ENCODE peak calls at places on chromosomes 6 and 20, in nine cellular contexts. U, W, T, X, K, M, Y, B and D are unnamed samples.

GRCh38 chr20:16761305-16761829 is 13.2 kb downstream of the OTOR start:
- DNase-seq in U (no peak), W (peak; percentile 65), T (peak; percentile 26), X (peak; percentile 78), K (peak; percentile 27), M (no peak), Y (peak; percentile 58), B (no peak), D (peak; percentile 26)

GRCh38 chr20:59785986-59786753 is 147.3 kb downstream of the SYCP2 start:
- DNase-seq in U (no peak), W (no peak), T (no peak), X (no peak), K (no peak), M (no peak), Y (no peak), B (peak; percentile 42), D (no peak)

GRCh38 chr6:37451411-37452273 is 18.6 kb downstream of the CMTR1 start:
- DNase-seq in U (no peak), W (no peak), T (no peak), X (no peak), K (no peak), M (no peak), Y (no peak), B (no peak), D (no peak)

GRCh38 chr6:72940265-72940664 is 285.0 kb downstream of the KHDC1L start:
- DNase-seq in U (no peak), W (no peak), T (no peak), X (no peak), K (no peak), M (no peak), Y (no peak), B (no peak), D (no peak)

GRCh38 chr20:63240004-63240403 is 4.3 kb downstream of the BIRC7 start:
- DNase-seq in U (no peak), W (no peak), T (no peak), X (no peak), K (no peak), M (no peak), Y (no peak), B (no peak), D (no peak)

GRCh38 chr20:6055981-6056569 is 2.2 kb upstream of the LRRN4 start:
- DNase-seq in U (no peak), W (no peak), T (no peak), X (no peak), K (no peak), M (no peak), Y (no peak), B (no peak), D (no peak)

GRCh38 chr6:95227301-95227700 is 350.0 kb upstream of the MANEA start:
- DNase-seq in U (no peak), W (no peak), T (no peak), X (no peak), K (no peak), M (no peak), Y (no peak), B (no peak), D (no peak)

GRCh38 chr6:124822118-124822746 is 140.0 kb upstream of the RNF217 start:
- DNase-seq in U (no peak), W (no peak), T (no peak), X (no peak), K (no peak), M (no peak), Y (no peak), B (no peak), D (no peak)

GRCh38 chr6:127690092-127690491 is 113.1 kb downstream of the C6orf58 start:
- DNase-seq in U (no peak), W (peak; percentile 3), T (no peak), X (peak; percentile 2), K (no peak), M (no peak), Y (no peak), B (no peak), D (no peak)

GRCh38 chr20:38153011-38153329 is 12.1 kb downstream of the TGM2 start:
- DNase-seq in U (no peak), W (no peak), T (no peak), X (peak; percentile 48), K (no peak), M (no peak), Y (no peak), B (no peak), D (no peak)

GRCh38 chr6:166500246-166500645 is 86.2 kb downstream of the RAMACL start:
- DNase-seq in U (no peak), W (no peak), T (no peak), X (no peak), K (no peak), M (no peak), Y (no peak), B (no peak), D (no peak)

GRCh38 chr6:82882363-82883033 is 183.1 kb downstream of the UBE3D start:
- DNase-seq in U (no peak), W (peak; percentile 76), T (no peak), X (no peak), K (no peak), M (no peak), Y (no peak), B (no peak), D (no peak)

GRCh38 chr20:49887251-49887827 is 28.0 kb downstream of the SPATA2 start:
- DNase-seq in U (peak; percentile 83), W (no peak), T (peak; percentile 43), X (no peak), K (no peak), M (no peak), Y (no peak), B (peak; percentile 75), D (no peak)

DNA sequence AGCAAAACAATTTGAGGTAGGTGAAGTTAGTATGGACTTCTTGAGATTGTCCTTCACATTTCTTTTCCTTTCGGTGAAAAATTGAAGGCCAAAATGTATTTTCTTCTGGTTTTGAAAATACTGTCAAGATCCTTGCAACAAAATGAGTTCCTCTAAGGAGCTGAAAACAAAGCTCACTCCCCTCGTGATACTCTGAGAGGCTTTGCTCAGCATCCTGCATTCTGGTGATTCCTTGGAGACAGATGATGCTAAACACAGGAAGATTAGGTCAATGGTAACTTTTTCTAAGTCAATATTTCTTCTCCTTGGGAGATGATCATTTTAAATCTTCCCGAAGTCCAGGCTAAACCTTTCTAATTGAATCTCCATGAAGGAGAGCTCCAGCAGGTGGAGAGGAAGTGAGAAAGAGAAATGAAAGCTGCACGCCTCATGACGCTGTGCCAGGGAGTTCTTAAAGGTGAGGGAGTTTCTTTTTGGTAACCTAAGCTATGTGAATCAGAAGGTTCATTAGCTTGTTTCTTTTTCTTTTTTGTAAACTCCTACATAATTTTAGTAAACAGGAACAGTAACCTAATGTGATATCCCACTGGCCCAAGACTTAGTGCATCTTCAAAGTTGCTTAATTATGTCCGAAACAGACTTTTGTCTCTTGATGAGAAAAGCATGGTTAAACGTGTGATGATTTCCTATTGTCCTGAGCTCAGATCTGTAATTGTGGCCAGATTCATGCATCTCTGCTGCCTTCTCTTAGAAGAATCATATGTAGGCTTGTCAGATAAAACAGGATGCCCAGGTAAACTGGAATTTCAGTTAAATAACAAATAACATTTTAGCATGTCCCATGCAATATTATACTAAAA is 15.0 kb downstream of the ESR1 start:
- DNase-seq in U (no peak), W (no peak), T (no peak), X (no peak), K (no peak), M (no peak), Y (no peak), B (no peak), D (no peak)
- H3K27ac ChIP-seq in U (peak overlapping the region; percentile 19), W (no peak overlapping the region), T (no peak overlapping the region), X (no peak overlapping the region), K (peak overlapping the region; percentile 38), M (no peak overlapping the region), Y (no peak overlapping the region), B (no peak overlapping the region), D (no peak overlapping the region)

GRCh38 chr6:142855877-142856606 is 88.9 kb downstream of the HIVEP2 start:
- DNase-seq in U (no peak), W (no peak), T (no peak), X (no peak), K (no peak), M (no peak), Y (peak; percentile 50), B (no peak), D (no peak)

GRCh38 chr6:142856857-142857608 is 87.9 kb downstream of the HIVEP2 start:
- DNase-seq in U (no peak), W (no peak), T (no peak), X (no peak), K (no peak), M (no peak), Y (peak; percentile 58), B (no peak), D (no peak)

GRCh38 chr6:142857609-142858195 is 87.3 kb downstream of the HIVEP2 start:
- DNase-seq in U (peak; percentile 80), W (no peak), T (no peak), X (no peak), K (no peak), M (no peak), Y (no peak), B (no peak), D (no peak)

GRCh38 chr6:142854589-142855488 is 90.1 kb downstream of the HIVEP2 start:
- DNase-seq in U (no peak), W (no peak), T (no peak), X (no peak), K (no peak), M (no peak), Y (no peak), B (no peak), D (no peak)

DNA sequence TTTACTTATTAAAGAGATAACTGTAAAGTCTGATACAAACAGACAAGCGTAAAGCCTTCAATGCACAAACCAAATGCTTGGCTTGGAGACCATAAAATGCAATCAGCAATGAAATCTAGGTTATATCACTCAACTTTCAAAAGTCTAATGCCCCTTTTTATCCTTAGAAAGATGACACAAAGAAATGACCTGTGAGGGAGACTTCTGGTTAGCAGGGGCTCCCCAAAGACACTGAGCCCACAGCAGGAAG is 88.4 kb downstream of the HIVEP2 start:
- DNase-seq in U (no peak), W (no peak), T (no peak), X (no peak), K (no peak), M (no peak), Y (no peak), B (no peak), D (no peak)
- H3K4me1 ChIP-seq in U (peaks cover 9% of the 10 kb centered on the region), W (no peaks in the 10 kb centered on the region), T (peaks cover 24% of the 10 kb centered on the region), X (peaks cover 3% of the 10 kb centered on the region), K (no peaks in the 10 kb centered on the region), M (peaks cover 6% of the 10 kb centered on the region), Y (peaks cover 69% of the 10 kb centered on the region), B (peaks cover 20% of the 10 kb centered on the region), D (peaks cover 59% of the 10 kb centered on the region)

GRCh38 chr6:118860363-118860762 is 33.6 kb upstream of the ASF1A start:
- DNase-seq in U (no peak), W (no peak), T (no peak), X (no peak), K (no peak), M (no peak), Y (no peak), B (no peak), D (no peak)
- H3K27ac ChIP-seq in U (no peak overlapping the region), W (no peak overlapping the region), T (no peak overlapping the region), X (no peak overlapping the region), K (no peak overlapping the region), M (no peak overlapping the region), Y (no peak overlapping the region), B (no peak overlapping the region), D (no peak overlapping the region)

DNA sequence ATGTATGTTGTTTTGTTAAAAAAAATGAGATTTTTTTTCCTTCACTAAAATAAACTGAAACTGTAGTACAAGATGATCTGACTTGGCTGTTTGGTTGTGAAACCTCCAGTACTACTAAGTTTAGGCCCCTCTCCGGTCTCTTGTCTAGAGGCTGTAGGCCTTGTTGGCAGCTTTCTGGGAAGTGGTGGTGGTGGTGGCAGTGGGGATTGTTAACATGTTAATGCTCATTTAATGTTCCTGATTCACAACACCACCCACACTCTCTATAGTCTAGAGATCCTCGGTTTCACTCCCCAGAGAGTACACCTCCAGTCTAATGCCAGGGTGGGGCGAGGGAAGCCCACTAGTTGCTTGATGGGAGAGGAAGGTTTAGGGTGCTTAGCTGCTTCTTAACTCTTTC is 24.1 kb downstream of the STK4 start:
- DNase-seq in U (no peak), W (no peak), T (no peak), X (no peak), K (no peak), M (no peak), Y (no peak), B (no peak), D (no peak)
- H3K4me1 ChIP-seq in U (peaks cover 35% of the 10 kb centered on the region), W (peaks cover 17% of the 10 kb centered on the region), T (peaks cover 10% of the 10 kb centered on the region), X (peaks cover 6% of the 10 kb centered on the region), K (no peaks in the 10 kb centered on the region), M (no peaks in the 10 kb centered on the region), Y (peaks cover 35% of the 10 kb centered on the region), B (peaks cover 29% of the 10 kb centered on the region), D (peaks cover 3% of the 10 kb centered on the region)